ENCODE peak calls at places on chromosomes 3 and 15, in seven cellular contexts. T, Y, H, K, D, M and E are unnamed samples.

GRCh38 chr3:130839815-130840214 is 54.1 kb upstream of the ATP2C1 start:
- DNase-seq in K (peak; percentile 39), M (peak; percentile 76), Y (no peak), T (no peak), H (no peak), D (no peak), E (no peak)

GRCh38 chr3:110430146-110430545 is 641.5 kb upstream of the NECTIN3 start:
- DNase-seq in K (no peak), M (peak; percentile 57), T (no peak), H (no peak), D (no peak), Y (no peak), E (no peak)

GRCh38 chr15:48946088-48946839 is 17.5 kb downstream of the SHC4 start:
- DNase-seq in H (peak; percentile 69), K (peak; percentile 84), D (no peak), T (no peak), Y (no peak), M (no peak), E (no peak)

GRCh38 chr3:72310028-72310987 is 525.4 kb upstream of the PROK2 start:
- DNase-seq in T (peak; percentile 36), H (peak; percentile 81), M (no peak), Y (peak; percentile 59), D (no peak), K (no peak), E (no peak)

GRCh38 chr3:29949131-29949530 is 657.3 kb upstream of the TGFBR2 start:
- DNase-seq in T (no peak), K (no peak), H (peak; percentile 55), Y (no peak), D (no peak), M (no peak), E (no peak)

GRCh38 chr15:69524850-69525249 is 72.2 kb downstream of the RPLP1 start:
- DNase-seq in K (no peak), M (no peak), T (no peak), D (no peak), H (no peak), Y (no peak), E (no peak)

GRCh38 chr3:105960381-105960780 is 91.6 kb upstream of the CBLB start:
- DNase-seq in Y (no peak), H (no peak), D (no peak), M (no peak), T (no peak), K (no peak), E (no peak)

GRCh38 chr15:70690491-70691281 is 72.7 kb downstream of the UACA start:
- DNase-seq in T (no peak), D (no peak), H (peak; percentile 47), M (no peak), Y (no peak), K (no peak), E (no peak)